ENCODE peak calls at places on chromosomes 3 and 15, in ten cellular contexts. One of them, this sample, is unnamed.

GRCh38 chr15:95019907-95020306 is 788.5 kb downstream of the MCTP2 start:
- DNase-seq in foreskin fibroblast: no peak
- DNase-seq in IMR-90: no peak
- DNase-seq in coronary artery: no peak
- DNase-seq in thoracic aorta: no peak
- DNase-seq in transverse colon: no peak
- DNase-seq in dorsolateral prefrontal cortex: no peak
- DNase-seq in HL-60: no peak
- DNase-seq in fibroblast of lung: peak; percentile 44
- DNase-seq in neural crest cell: no peak
- DNase-seq in this sample: no peak

GRCh38 chr15:37109952-37110630 is 9.7 kb upstream of the MEIS2 start:
- DNase-seq in HL-60: no peak
- DNase-seq in transverse colon: no peak
- DNase-seq in thoracic aorta: no peak
- DNase-seq in foreskin fibroblast: no peak
- DNase-seq in neural crest cell: no peak
- DNase-seq in fibroblast of lung: peak; percentile 68
- DNase-seq in dorsolateral prefrontal cortex: no peak
- DNase-seq in IMR-90: no peak
- DNase-seq in coronary artery: no peak
- DNase-seq in this sample: no peak

GRCh38 chr3:30311781-30312180 is 294.6 kb upstream of the TGFBR2 start:
- DNase-seq in dorsolateral prefrontal cortex: peak; percentile 22
- DNase-seq in transverse colon: no peak
- DNase-seq in IMR-90: no peak
- DNase-seq in coronary artery: no peak
- DNase-seq in fibroblast of lung: no peak
- DNase-seq in HL-60: no peak
- DNase-seq in neural crest cell: no peak
- DNase-seq in foreskin fibroblast: no peak
- DNase-seq in thoracic aorta: no peak
- DNase-seq in this sample: no peak

GRCh38 chr15:67172172-67172571 is 82.3 kb downstream of the AAGAB start:
- DNase-seq in HL-60: no peak
- DNase-seq in coronary artery: no peak
- DNase-seq in foreskin fibroblast: peak; percentile 52
- DNase-seq in dorsolateral prefrontal cortex: no peak
- DNase-seq in thoracic aorta: no peak
- DNase-seq in fibroblast of lung: no peak
- DNase-seq in neural crest cell: no peak
- DNase-seq in IMR-90: peak; percentile 63
- DNase-seq in transverse colon: no peak
- DNase-seq in this sample: no peak

GRCh38 chr15:75661041-75661778 is 13.5 kb downstream of the SNX33 start:
- DNase-seq in transverse colon: peak; percentile 83
- DNase-seq in dorsolateral prefrontal cortex: no peak
- DNase-seq in fibroblast of lung: peak; percentile 96
- DNase-seq in coronary artery: peak; percentile 97
- DNase-seq in HL-60: no peak
- DNase-seq in thoracic aorta: peak; percentile 78
- DNase-seq in neural crest cell: no peak
- DNase-seq in IMR-90: peak; percentile 91
- DNase-seq in foreskin fibroblast: peak; percentile 99
- DNase-seq in this sample: no peak

GRCh38 chr15:43776718-43777292 is at the start of gene ELL3:
- DNase-seq in neural crest cell: peak; percentile 36
- DNase-seq in dorsolateral prefrontal cortex: no peak
- DNase-seq in transverse colon: peak; percentile 91
- DNase-seq in fibroblast of lung: peak; percentile 68
- DNase-seq in IMR-90: peak; percentile 59
- DNase-seq in HL-60: peak; percentile 65
- DNase-seq in coronary artery: peak; percentile 88
- DNase-seq in foreskin fibroblast: peak; percentile 87
- DNase-seq in thoracic aorta: no peak
- DNase-seq in this sample: peak; percentile 37

GRCh38 chr15:60568301-60568742 is 89.4 kb upstream of the ICE2 start:
- DNase-seq in foreskin fibroblast: no peak
- DNase-seq in thoracic aorta: no peak
- DNase-seq in dorsolateral prefrontal cortex: no peak
- DNase-seq in neural crest cell: no peak
- DNase-seq in transverse colon: peak; percentile 48
- DNase-seq in HL-60: no peak
- DNase-seq in IMR-90: no peak
- DNase-seq in fibroblast of lung: no peak
- DNase-seq in coronary artery: no peak
- DNase-seq in this sample: no peak

GRCh38 chr3:171994646-171995441 is 44.5 kb upstream of the FNDC3B start:
- DNase-seq in coronary artery: no peak
- DNase-seq in IMR-90: peak; percentile 95
- DNase-seq in neural crest cell: no peak
- DNase-seq in HL-60: no peak
- DNase-seq in transverse colon: no peak
- DNase-seq in dorsolateral prefrontal cortex: no peak
- DNase-seq in fibroblast of lung: peak; percentile 92
- DNase-seq in thoracic aorta: no peak
- DNase-seq in foreskin fibroblast: peak; percentile 93
- DNase-seq in this sample: no peak

GRCh38 chr3:52373676-52374075 is 57.6 kb downstream of the DNAH1 start:
- DNase-seq in transverse colon: no peak
- DNase-seq in dorsolateral prefrontal cortex: no peak
- DNase-seq in foreskin fibroblast: peak; percentile 70
- DNase-seq in HL-60: no peak
- DNase-seq in thoracic aorta: no peak
- DNase-seq in fibroblast of lung: no peak
- DNase-seq in IMR-90: peak; percentile 1
- DNase-seq in neural crest cell: no peak
- DNase-seq in coronary artery: no peak
- DNase-seq in this sample: no peak

GRCh38 chr3:52372822-52373504 is 56.8 kb downstream of the DNAH1 start:
- DNase-seq in IMR-90: no peak
- DNase-seq in dorsolateral prefrontal cortex: no peak
- DNase-seq in foreskin fibroblast: peak; percentile 19
- DNase-seq in coronary artery: no peak
- DNase-seq in HL-60: peak; percentile 52
- DNase-seq in neural crest cell: peak; percentile 28
- DNase-seq in thoracic aorta: no peak
- DNase-seq in fibroblast of lung: no peak
- DNase-seq in transverse colon: peak; percentile 51
- DNase-seq in this sample: no peak

GRCh38 chr3:52380023-52380422 is 63.9 kb downstream of the DNAH1 start:
- DNase-seq in fibroblast of lung: no peak
- DNase-seq in foreskin fibroblast: no peak
- DNase-seq in HL-60: no peak
- DNase-seq in IMR-90: no peak
- DNase-seq in neural crest cell: no peak
- DNase-seq in thoracic aorta: no peak
- DNase-seq in transverse colon: no peak
- DNase-seq in coronary artery: no peak
- DNase-seq in dorsolateral prefrontal cortex: no peak
- DNase-seq in this sample: no peak

GRCh38 chr3:52379610-52380009 is 63.5 kb downstream of the DNAH1 start:
- DNase-seq in HL-60: no peak
- DNase-seq in foreskin fibroblast: no peak
- DNase-seq in neural crest cell: no peak
- DNase-seq in fibroblast of lung: no peak
- DNase-seq in IMR-90: no peak
- DNase-seq in thoracic aorta: no peak
- DNase-seq in transverse colon: no peak
- DNase-seq in dorsolateral prefrontal cortex: no peak
- DNase-seq in coronary artery: no peak
- DNase-seq in this sample: no peak

GRCh38 chr3:52374173-52374572 is 58.1 kb downstream of the DNAH1 start:
- DNase-seq in transverse colon: no peak
- DNase-seq in thoracic aorta: no peak
- DNase-seq in HL-60: no peak
- DNase-seq in neural crest cell: no peak
- DNase-seq in IMR-90: no peak
- DNase-seq in dorsolateral prefrontal cortex: no peak
- DNase-seq in fibroblast of lung: no peak
- DNase-seq in foreskin fibroblast: peak; percentile 16
- DNase-seq in coronary artery: no peak
- DNase-seq in this sample: no peak
- TF ChIP-seq CTCF in transverse colon: no peak
- TF ChIP-seq CTCF in thoracic aorta: no peak
- TF ChIP-seq CTCF in HL-60: no peak
- TF ChIP-seq CTCF in neural crest cell: no peak
- TF ChIP-seq CTCF in IMR-90: no peak
- TF ChIP-seq CTCF in dorsolateral prefrontal cortex: no peak
- TF ChIP-seq CTCF in fibroblast of lung: no peak
- TF ChIP-seq CTCF in foreskin fibroblast: no peak
- TF ChIP-seq CTCF in coronary artery: no peak
- TF ChIP-seq CTCF in this sample: no peak

GRCh38 chr3:8490079-8490552 is 11.5 kb upstream of the LMCD1 start:
- DNase-seq in transverse colon: no peak
- DNase-seq in foreskin fibroblast: peak; percentile 85
- DNase-seq in fibroblast of lung: peak; percentile 98
- DNase-seq in thoracic aorta: peak; percentile 24
- DNase-seq in HL-60: no peak
- DNase-seq in dorsolateral prefrontal cortex: no peak
- DNase-seq in coronary artery: no peak
- DNase-seq in IMR-90: peak; percentile 98
- DNase-seq in neural crest cell: no peak
- DNase-seq in this sample: no peak

GRCh38 chr3:8486945-8487344 is 14.7 kb upstream of the LMCD1 start:
- DNase-seq in fibroblast of lung: peak; percentile 42
- DNase-seq in dorsolateral prefrontal cortex: no peak
- DNase-seq in foreskin fibroblast: no peak
- DNase-seq in transverse colon: no peak
- DNase-seq in thoracic aorta: no peak
- DNase-seq in neural crest cell: no peak
- DNase-seq in IMR-90: no peak
- DNase-seq in coronary artery: no peak
- DNase-seq in HL-60: no peak
- DNase-seq in this sample: no peak

GRCh38 chr3:8488877-8489865 is 12.5 kb upstream of the LMCD1 start:
- DNase-seq in transverse colon: no peak
- DNase-seq in coronary artery: no peak
- DNase-seq in dorsolateral prefrontal cortex: no peak
- DNase-seq in fibroblast of lung: peak; percentile 42
- DNase-seq in neural crest cell: no peak
- DNase-seq in IMR-90: no peak
- DNase-seq in HL-60: no peak
- DNase-seq in foreskin fibroblast: no peak
- DNase-seq in thoracic aorta: no peak
- DNase-seq in this sample: no peak

GRCh38 chr3:8486434-8486833 is 15.2 kb upstream of the LMCD1 start:
- DNase-seq in HL-60: no peak
- DNase-seq in dorsolateral prefrontal cortex: no peak
- DNase-seq in coronary artery: no peak
- DNase-seq in thoracic aorta: no peak
- DNase-seq in transverse colon: no peak
- DNase-seq in neural crest cell: no peak
- DNase-seq in foreskin fibroblast: no peak
- DNase-seq in fibroblast of lung: no peak
- DNase-seq in IMR-90: no peak
- DNase-seq in this sample: no peak

DNA sequence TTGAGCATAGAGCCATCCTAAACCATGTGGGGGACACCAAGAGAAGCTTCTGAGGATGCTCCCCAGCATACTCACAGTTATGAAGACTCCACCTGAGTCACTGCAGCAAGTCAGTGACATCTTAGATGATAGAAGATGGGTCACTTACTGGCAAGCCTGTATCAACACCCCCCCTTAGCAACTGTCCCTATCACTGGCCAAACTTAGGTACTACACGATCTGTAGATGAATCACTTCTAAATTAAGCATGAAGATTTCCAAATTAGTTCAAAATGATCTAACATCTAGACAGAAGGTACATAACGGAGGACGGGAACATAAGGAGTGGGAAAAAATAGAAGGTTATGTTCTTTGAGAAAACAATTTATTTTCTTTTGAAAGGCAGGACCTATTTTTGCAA is 13.2 kb upstream of the LMCD1 start:
- DNase-seq in transverse colon: no peak
- DNase-seq in dorsolateral prefrontal cortex: no peak
- DNase-seq in foreskin fibroblast: no peak
- DNase-seq in HL-60: no peak
- DNase-seq in fibroblast of lung: peak; percentile 59
- DNase-seq in thoracic aorta: no peak
- DNase-seq in coronary artery: no peak
- DNase-seq in neural crest cell: no peak
- DNase-seq in IMR-90: no peak
- DNase-seq in this sample: no peak
- TF ChIP-seq CTCF in transverse colon: no peak
- TF ChIP-seq CTCF in dorsolateral prefrontal cortex: no peak
- TF ChIP-seq CTCF in foreskin fibroblast: no peak
- TF ChIP-seq CTCF in HL-60: no peak
- TF ChIP-seq CTCF in fibroblast of lung: no peak
- TF ChIP-seq CTCF in thoracic aorta: peak; percentile 49
- TF ChIP-seq CTCF in coronary artery: no peak
- TF ChIP-seq CTCF in neural crest cell: no peak
- TF ChIP-seq CTCF in IMR-90: no peak
- TF ChIP-seq CTCF in this sample: no peak

GRCh38 chr3:97979610-97980009 is 7.4 kb upstream of the RIOX2 start:
- DNase-seq in IMR-90: no peak
- DNase-seq in HL-60: no peak
- DNase-seq in coronary artery: no peak
- DNase-seq in fibroblast of lung: no peak
- DNase-seq in transverse colon: no peak
- DNase-seq in thoracic aorta: no peak
- DNase-seq in neural crest cell: no peak
- DNase-seq in dorsolateral prefrontal cortex: no peak
- DNase-seq in foreskin fibroblast: no peak
- DNase-seq in this sample: no peak
- TF ChIP-seq CTCF in IMR-90: no peak
- TF ChIP-seq CTCF in HL-60: no peak
- TF ChIP-seq CTCF in coronary artery: no peak
- TF ChIP-seq CTCF in fibroblast of lung: no peak
- TF ChIP-seq CTCF in transverse colon: no peak
- TF ChIP-seq CTCF in thoracic aorta: no peak
- TF ChIP-seq CTCF in neural crest cell: no peak
- TF ChIP-seq CTCF in dorsolateral prefrontal cortex: no peak
- TF ChIP-seq CTCF in foreskin fibroblast: no peak
- TF ChIP-seq CTCF in this sample: no peak

DNA sequence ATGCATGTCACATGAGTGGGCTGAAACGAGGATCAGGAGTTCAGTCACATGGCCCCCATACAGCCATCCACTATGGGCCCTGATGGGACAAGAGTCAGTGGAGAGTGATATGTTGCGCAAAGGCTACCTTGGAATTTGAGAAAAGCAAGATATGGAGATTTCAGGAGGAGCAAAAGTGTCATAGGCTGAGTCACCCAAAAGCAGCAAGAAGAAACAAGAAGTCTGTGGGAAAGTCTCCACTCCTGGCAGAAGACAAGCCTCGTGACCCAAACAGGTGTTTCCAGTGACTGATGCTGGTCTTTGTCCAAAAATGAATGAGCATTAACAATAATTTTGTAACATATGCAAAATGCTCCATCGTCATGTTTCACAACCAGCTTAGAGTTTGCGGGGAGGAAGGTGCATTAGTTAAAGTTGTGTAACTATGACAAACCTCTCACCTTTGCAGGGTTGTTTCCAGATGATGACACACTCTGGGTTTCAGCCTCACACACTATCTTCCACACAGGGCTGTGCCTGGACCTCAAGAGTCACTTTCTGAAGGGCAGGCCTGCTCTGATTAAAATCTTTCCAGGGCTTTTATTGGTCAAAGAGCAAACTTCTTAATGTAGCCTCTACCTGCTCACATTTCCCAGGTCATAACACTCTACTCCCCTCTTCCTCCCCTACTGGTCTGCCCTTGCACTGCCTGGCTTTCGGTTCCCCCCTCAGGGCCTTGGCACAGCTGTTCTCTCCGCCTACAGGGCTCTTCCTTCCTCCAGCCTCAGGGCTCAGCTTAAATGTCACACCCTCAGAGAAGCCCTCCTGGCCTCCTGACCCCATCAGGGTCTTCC is 3.9 kb upstream of the DNASE1L3 start:
- DNase-seq in dorsolateral prefrontal cortex: no peak
- DNase-seq in foreskin fibroblast: peak; percentile 41
- DNase-seq in transverse colon: peak; percentile 24
- DNase-seq in thoracic aorta: no peak
- DNase-seq in neural crest cell: no peak
- DNase-seq in IMR-90: peak; percentile 42
- DNase-seq in fibroblast of lung: no peak
- DNase-seq in HL-60: peak; percentile 82
- DNase-seq in coronary artery: peak; percentile 60
- DNase-seq in this sample: no peak
- TF ChIP-seq CTCF in dorsolateral prefrontal cortex: no peak
- TF ChIP-seq CTCF in foreskin fibroblast: no peak
- TF ChIP-seq CTCF in transverse colon: no peak
- TF ChIP-seq CTCF in thoracic aorta: no peak
- TF ChIP-seq CTCF in neural crest cell: no peak
- TF ChIP-seq CTCF in IMR-90: no peak
- TF ChIP-seq CTCF in fibroblast of lung: no peak
- TF ChIP-seq CTCF in HL-60: no peak
- TF ChIP-seq CTCF in coronary artery: no peak
- TF ChIP-seq CTCF in this sample: no peak

This sample was measured in progenitor cell of endocrine pancreas.